ENCODE peak calls at places on chromosomes 4 and X, in eight cellular contexts. T is esophagus squamous epithelium, M is kidney, L is prostate gland, I is DND-41, O is IMR-90, H is stomach, E is fibroblast of lung. C is an unnamed sample.
A peak's percentile ranks its signal among the peaks of the same experiment; 100 is the strongest.

GRCh38 chrX:148958896-148959295 is 458.5 kb downstream of the AFF2 start:
- DNase-seq in T (no peak), M (no peak), L (no peak), I (no peak), O (no peak), H (no peak), E (no peak), C (peak; percentile 8)

GRCh38 chr4:115537387-115537786 is 424.0 kb upstream of the NDST4 start:
- DNase-seq in T (no peak), M (no peak), L (no peak), I (no peak), O (no peak), H (no peak), E (peak; percentile 0), C (no peak)

GRCh38 chrX:35380808-35381700 is 417.1 kb upstream of the MAGEB16 start:
- DNase-seq in T (no peak), M (no peak), L (no peak), I (no peak), O (peak; percentile 20), H (no peak), E (peak; percentile 1), C (no peak)

GRCh38 chr4:173371292-173372192 is 788 bp downstream of the SAP30 start:
- DNase-seq in T (no peak), M (peak; percentile 88), L (peak; percentile 71), I (peak; percentile 67), O (peak; percentile 69), H (peak; percentile 73), E (peak; percentile 72), C (peak; percentile 52)

GRCh38 chrX:2413969-2414368 is 86.8 kb downstream of the DHRSX start:
- DNase-seq in T (no peak), M (no peak), L (no peak), I (no peak), O (no peak), H (no peak), E (no peak), C (no peak)

GRCh38 chr4:57110635-57111546 is 706 bp upstream of the IGFBP7 start:
- DNase-seq in T (no peak), M (peak; percentile 81), L (peak; percentile 29), I (peak; percentile 48), O (peak; percentile 68), H (peak; percentile 30), E (peak; percentile 81), C (no peak)

GRCh38 chr4:174358823-174359222 is 75.1 kb downstream of the CEP44 start:
- DNase-seq in T (no peak), M (no peak), L (no peak), I (no peak), O (peak; percentile 67), H (no peak), E (peak; percentile 81), C (no peak)

GRCh38 chrX:103063191-103063845 is 653 bp downstream of the BEX1 start:
- DNase-seq in T (no peak), M (peak; percentile 58), L (no peak), I (no peak), O (peak; percentile 12), H (no peak), E (peak; percentile 26), C (no peak)

GRCh38 chr4:6423575-6423974 is 48.8 kb downstream of the PPP2R2C start:
- DNase-seq in T (no peak), M (no peak), L (no peak), I (no peak), O (no peak), H (no peak), E (no peak), C (no peak)

GRCh38 chrX:40947276-40947675 is 138.0 kb upstream of the USP9X start:
- DNase-seq in T (no peak), M (no peak), L (no peak), I (no peak), O (peak; percentile 77), H (no peak), E (peak; percentile 83), C (no peak)

GRCh38 chr4:10534820-10535219 is 77.6 kb upstream of the ZNF518B start:
- DNase-seq in T (no peak), M (no peak), L (peak; percentile 53), I (no peak), O (no peak), H (no peak), E (no peak), C (no peak)

GRCh38 chrX:10636337-10636736 is 16.0 kb upstream of the MID1 start:
- DNase-seq in T (no peak), M (no peak), L (no peak), I (no peak), O (peak; percentile 68), H (no peak), E (peak; percentile 55), C (no peak)

GRCh38 chr4:94634266-94634665 is 123.5 kb upstream of the BMPR1B start:
- DNase-seq in T (no peak), M (no peak), L (no peak), I (no peak), O (peak; percentile 45), H (no peak), E (no peak), C (no peak)

GRCh38 chrX:19814240-19814639 is 73.2 kb downstream of the SH3KBP1 start:
- DNase-seq in T (no peak), M (no peak), L (no peak), I (peak; percentile 24), O (no peak), H (no peak), E (no peak), C (no peak)

GRCh38 chr4:56914336-56914735 is 6.6 kb downstream of the REST start:
- DNase-seq in T (no peak), M (no peak), L (no peak), I (no peak), O (no peak), H (no peak), E (no peak), C (no peak)

GRCh38 chr4:154626793-154627484 is 14.5 kb upstream of the FGG start:
- DNase-seq in T (no peak), M (peak; percentile 88), L (peak; percentile 27), I (no peak), O (peak; percentile 6), H (peak; percentile 65), E (peak; percentile 61), C (no peak)

GRCh38 chrX:103461156-103461555 is 58.1 kb downstream of the RAB40A start:
- DNase-seq in T (no peak), M (no peak), L (no peak), I (no peak), O (no peak), H (no peak), E (no peak), C (no peak)

GRCh38 chrX:152821145-152821765 is 9.3 kb downstream of the CETN2 start:
- DNase-seq in T (no peak), M (no peak), L (no peak), I (peak; percentile 31), O (peak; percentile 32), H (peak; percentile 52), E (peak; percentile 11), C (no peak)

GRCh38 chr4:25160714-25161598 is 707 bp upstream of the SEPSECS start:
- DNase-seq in T (no peak), M (no peak), L (no peak), I (no peak), O (no peak), H (no peak), E (peak; percentile 40), C (no peak)

GRCh38 chrX:131201986-131202385 is 87.1 kb downstream of the IGSF1 start:
- DNase-seq in T (no peak), M (no peak), L (no peak), I (no peak), O (no peak), H (no peak), E (no peak), C (no peak)

GRCh38 chrX:130704053-130705038 is 198.7 kb downstream of the ENOX2 start:
- DNase-seq in T (no peak), M (no peak), L (no peak), I (no peak), O (peak; percentile 69), H (no peak), E (peak; percentile 47), C (no peak)

DNA sequence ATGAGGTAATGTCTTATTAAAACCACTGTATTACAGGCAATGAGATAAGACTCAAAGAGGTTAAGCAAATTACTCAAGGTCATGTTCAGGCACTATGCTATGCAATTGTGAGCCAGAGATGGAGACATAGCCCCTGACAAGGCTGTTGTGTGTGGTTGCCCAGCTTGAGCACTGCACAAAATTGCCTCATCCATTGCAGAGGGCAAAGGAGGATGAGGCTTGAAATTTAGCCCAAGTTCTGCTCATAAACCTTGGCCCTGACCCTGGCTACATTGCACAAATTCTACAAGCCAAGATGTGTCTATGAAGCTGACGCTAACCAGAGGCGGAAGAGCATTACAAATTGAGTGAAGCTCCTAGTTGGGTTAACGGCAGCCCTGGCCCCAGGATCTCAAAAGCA is 65.6 kb upstream of the PGM2 start:
- DNase-seq in T (no peak), M (no peak), L (no peak), I (no peak), O (no peak), H (no peak), E (peak; percentile 27), C (no peak)
- H3K4me1 ChIP-seq in T (peaks cover 29% of the 10 kb centered on the region), M (no peaks in the 10 kb centered on the region), L (no peaks in the 10 kb centered on the region), I (peaks cover 15% of the 10 kb centered on the region), O (peaks cover 2% of the 10 kb centered on the region), H (peaks cover 14% of the 10 kb centered on the region), E (no peaks in the 10 kb centered on the region), C (no peaks in the 10 kb centered on the region)

GRCh38 chrX:123093792-123094191 is 90.3 kb upstream of the GRIA3 start:
- DNase-seq in T (no peak), M (no peak), L (no peak), I (no peak), O (no peak), H (no peak), E (no peak), C (no peak)
- H3K4me3 ChIP-seq in T (no peak overlapping the region), M (no peak overlapping the region), L (no peak overlapping the region), I (no peak overlapping the region), O (no peak overlapping the region), H (no peak overlapping the region), E (no peak overlapping the region), C (no peak overlapping the region)

GRCh38 chrX:123425904-123426303 is 241.8 kb downstream of the GRIA3 start:
- DNase-seq in T (no peak), M (no peak), L (no peak), I (no peak), O (no peak), H (no peak), E (peak; percentile 66), C (no peak)
- H3K27ac ChIP-seq in T (no peak overlapping the region), M (no peak overlapping the region), L (no peak overlapping the region), I (no peak overlapping the region), O (no peak overlapping the region), H (no peak overlapping the region), E (no peak overlapping the region), C (no peak overlapping the region)

GRCh38 chr4:159169903-159170302 is 67.0 kb downstream of the RAPGEF2 start:
- DNase-seq in T (no peak), M (no peak), L (no peak), I (no peak), O (no peak), H (no peak), E (no peak), C (no peak)

GRCh38 chr4:159174645-159175147 is 71.8 kb downstream of the RAPGEF2 start:
- DNase-seq in T (no peak), M (no peak), L (no peak), I (no peak), O (peak; percentile 12), H (no peak), E (no peak), C (no peak)

GRCh38 chr4:159171287-159171686 is 68.4 kb downstream of the RAPGEF2 start:
- DNase-seq in T (no peak), M (no peak), L (no peak), I (no peak), O (no peak), H (no peak), E (peak; percentile 36), C (no peak)

GRCh38 chr4:159163522-159163921 is 60.6 kb downstream of the RAPGEF2 start:
- DNase-seq in T (no peak), M (no peak), L (no peak), I (no peak), O (no peak), H (no peak), E (no peak), C (no peak)

GRCh38 chr4:159169414-159169813 is 66.5 kb downstream of the RAPGEF2 start:
- DNase-seq in T (no peak), M (no peak), L (no peak), I (no peak), O (no peak), H (no peak), E (no peak), C (no peak)
- H3K4me1 ChIP-seq in T (peaks cover 22% of the 10 kb centered on the region), M (peaks cover 21% of the 10 kb centered on the region), L (no peaks in the 10 kb centered on the region), I (no peaks in the 10 kb centered on the region), O (no peaks in the 10 kb centered on the region), H (peaks cover 4% of the 10 kb centered on the region), E (no peaks in the 10 kb centered on the region), C (peaks cover 13% of the 10 kb centered on the region)

C was measured in gastrocnemius medialis.